ENCODE peak calls at places on chromosomes 1 and 21, in four cellular contexts. B is K562, V is IMR-90, M is endothelial cell of umbilical vein. T is an unnamed sample.

GRCh38 chr1:151520359-151520758 is 9.2 kb downstream of the CGN start:
- DNase-seq in B (no peak), V (no peak), M (no peak), T (no peak)

GRCh38 chr1:213014642-213015041 is 1.0 kb downstream of the ANGEL2 start:
- DNase-seq in B (no peak), M (no peak), V (peak; percentile 13), T (no peak)

GRCh38 chr21:44907966-44908364 is 12.7 kb downstream of the ITGB2 start:
- DNase-seq in V (no peak), M (no peak), B (peak; percentile 49), T (no peak)

GRCh38 chr1:21932127-21932526 is 5.0 kb downstream of the HSPG2 start:
- DNase-seq in B (no peak), M (peak; percentile 72), V (peak; percentile 86), T (no peak)

GRCh38 chr21:37965088-37965805 is 49.0 kb upstream of the KCNJ6 start:
- DNase-seq in M (no peak), V (no peak), B (no peak), T (no peak)

GRCh38 chr1:54952950-54953718 is 27.3 kb upstream of the TMEM61 start:
- DNase-seq in V (peak; percentile 42), M (peak; percentile 27), B (no peak), T (no peak)

GRCh38 chr1:42219627-42220026 is 55.1 kb upstream of the GUCA2A start:
- DNase-seq in B (no peak), M (no peak), V (no peak), T (no peak)

GRCh38 chr21:15383588-15383987 is 318.8 kb upstream of the NRIP1 start:
- DNase-seq in V (no peak), B (no peak), M (no peak), T (no peak)

GRCh38 chr1:48234086-48234485 is 11.6 kb downstream of the SLC5A9 start:
- DNase-seq in B (no peak), V (no peak), M (no peak), T (no peak)

GRCh38 chr1:208101661-208102431 is 142.3 kb downstream of the PLXNA2 start:
- DNase-seq in V (peak; percentile 36), M (peak; percentile 55), B (no peak), T (no peak)

GRCh38 chr21:43331962-43332458 is 94.9 kb downstream of the SIK1 start:
- DNase-seq in V (peak; percentile 99), M (peak; percentile 94), B (no peak), T (no peak)

GRCh38 chr1:178581351-178581951 is 68.5 kb downstream of the TEX35 start:
- DNase-seq in M (no peak), B (no peak), V (no peak), T (no peak)

GRCh38 chr1:236103646-236104218 is 38.6 kb upstream of the GPR137B start:
- DNase-seq in B (peak; percentile 79), M (peak; percentile 73), V (peak; percentile 57), T (no peak)

GRCh38 chr1:35379317-35380000 is 111.0 kb downstream of the ZMYM4 start:
- DNase-seq in B (no peak), M (no peak), V (no peak), T (no peak)

GRCh38 chr1:119005870-119006405 is 17.8 kb upstream of the TBX15 start:
- DNase-seq in V (no peak), B (no peak), M (no peak), T (no peak)

GRCh38 chr1:178188306-178188705 is 94.4 kb downstream of the RASAL2 start:
- DNase-seq in V (no peak), M (peak; percentile 55), B (no peak), T (no peak)

GRCh38 chr1:46595127-46595526 is 8.9 kb downstream of the MKNK1 start:
- DNase-seq in B (peak; percentile 55), V (no peak), M (no peak), T (no peak)

GRCh38 chr21:44710756-44711326 is 531 bp downstream of the TSPEAR start:
- DNase-seq in B (no peak), V (no peak), M (no peak), T (no peak)

GRCh38 chr1:184078564-184079107 is 27.1 kb downstream of the TSEN15 start:
- DNase-seq in B (no peak), V (peak; percentile 36), M (no peak), T (no peak)

GRCh38 chr21:39182484-39183271 is 573 bp downstream of the PSMG1 start:
- DNase-seq in B (peak; percentile 21), M (peak; percentile 45), V (no peak), T (no peak)

GRCh38 chr21:39182016-39182415 is 1.2 kb downstream of the PSMG1 start:
- DNase-seq in M (peak; percentile 17), V (no peak), B (no peak), T (no peak)

GRCh38 chr21:39181205-39181818 is 1.9 kb downstream of the PSMG1 start:
- DNase-seq in B (no peak), V (no peak), M (no peak), T (no peak)

GRCh38 chr21:39183272-39184049 is at the start of gene PSMG1:
- DNase-seq in B (peak; percentile 97), V (peak; percentile 90), M (peak; percentile 96), T (peak; percentile 46)

DNA sequence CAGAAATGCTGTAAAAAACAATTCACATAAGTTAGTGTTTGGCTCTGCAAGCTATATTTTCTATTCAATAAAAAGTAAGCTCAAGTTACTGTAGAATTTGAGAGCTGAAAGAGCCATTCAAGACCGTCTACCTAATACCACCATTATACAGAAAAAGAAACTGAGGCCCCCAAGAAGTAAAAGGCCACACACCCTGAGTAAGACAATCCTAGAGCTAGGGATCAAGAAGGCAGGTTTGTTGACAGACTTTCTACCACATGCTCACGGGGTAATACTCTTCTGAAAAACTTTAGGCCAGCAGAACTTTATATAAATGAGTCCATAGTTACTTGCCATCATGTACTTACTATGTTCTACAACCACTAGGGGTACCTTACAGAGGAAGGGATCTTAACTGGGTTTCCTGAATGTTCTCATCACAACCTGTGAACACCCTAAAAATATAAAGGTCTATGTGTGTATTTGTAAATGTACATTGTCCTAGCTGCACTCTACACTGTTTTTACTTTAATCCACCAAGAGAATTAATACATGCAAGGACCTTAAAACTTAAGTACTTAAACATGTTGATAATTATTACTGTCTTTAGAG is 2.7 kb downstream of the PSMG1 start:
- DNase-seq in V (no peak), B (no peak), M (peak; percentile 7), T (no peak)
- TF ChIP-seq CTCF in V (peak; percentile 9), B (peak; percentile 15), M (peak; percentile 15), T (peak; percentile 16)

GRCh38 chr1:230382060-230382491 is 44.1 kb downstream of the PGBD5 start:
- DNase-seq in V (no peak), M (no peak), B (no peak), T (no peak)
- H2AFZ ChIP-seq in V (no peak overlapping the region), M (no peak overlapping the region), B (no peak overlapping the region), T (no peak overlapping the region)

GRCh38 chr1:17802945-17803344 is 47.8 kb downstream of the ACTL8 start:
- DNase-seq in V (no peak), M (no peak), B (no peak), T (no peak)
- H3K9me1 ChIP-seq in V (no peaks in the 10 kb centered on the region), M (no peaks in the 10 kb centered on the region), B (no peaks in the 10 kb centered on the region), T (no peaks in the 10 kb centered on the region)

GRCh38 chr1:155623357-155623756 is 13.3 kb downstream of the MSTO1 start:
- DNase-seq in V (no peak), M (no peak), B (no peak), T (no peak)
- TF ChIP-seq CTCF in V (no peak), M (no peak), B (no peak), T (no peak)

GRCh38 chr1:204684206-204684536 is 1.4 kb downstream of the LRRN2 start:
- DNase-seq in V (no peak), M (no peak), B (no peak), T (no peak)
- H2AFZ ChIP-seq in V (no peak overlapping the region), M (no peak overlapping the region), B (no peak overlapping the region), T (no peak overlapping the region)

T was measured in keratinocyte.